ENCODE peak calls at places on chromosomes 5 and 9, in four cellular contexts. One of them, this sample, is unnamed.

GRCh38 chr5:144191998-144192397 is 21.3 kb downstream of the KCTD16 start:
- DNase-seq in H9: no peak
- DNase-seq in coronary artery: no peak
- DNase-seq in natural killer cell: no peak
- DNase-seq in this sample: peak; percentile 47

GRCh38 chr9:99601506-99601905 is 220.2 kb upstream of the NR4A3 start:
- DNase-seq in H9: no peak
- DNase-seq in coronary artery: no peak
- DNase-seq in natural killer cell: no peak
- DNase-seq in this sample: no peak

GRCh38 chr5:153660919-153661318 is 170.4 kb downstream of the GRIA1 start:
- DNase-seq in H9: no peak
- DNase-seq in coronary artery: no peak
- DNase-seq in natural killer cell: no peak
- DNase-seq in this sample: no peak

GRCh38 chr9:18075253-18075977 is 398.5 kb upstream of the ADAMTSL1 start:
- DNase-seq in H9: no peak
- DNase-seq in coronary artery: no peak
- DNase-seq in natural killer cell: no peak
- DNase-seq in this sample: no peak

GRCh38 chr9:131651599-131651998 is 88.3 kb downstream of the RAPGEF1 start:
- DNase-seq in H9: no peak
- DNase-seq in coronary artery: no peak
- DNase-seq in natural killer cell: no peak
- DNase-seq in this sample: no peak

GRCh38 chr9:137880976-137881530 is 3.5 kb downstream of the CACNA1B start:
- DNase-seq in H9: no peak
- DNase-seq in coronary artery: no peak
- DNase-seq in natural killer cell: no peak
- DNase-seq in this sample: no peak

GRCh38 chr9:77374266-77374665 is 196.9 kb downstream of the VPS13A start:
- DNase-seq in H9: no peak
- DNase-seq in coronary artery: no peak
- DNase-seq in natural killer cell: no peak
- DNase-seq in this sample: no peak

GRCh38 chr5:142783601-142784291 is 13.6 kb downstream of the ARHGAP26 start:
- DNase-seq in H9: no peak
- DNase-seq in coronary artery: no peak
- DNase-seq in natural killer cell: peak; percentile 55
- DNase-seq in this sample: peak; percentile 90

GRCh38 chr9:119436261-119436660 is 67.0 kb upstream of the BRINP1 start:
- DNase-seq in H9: no peak
- DNase-seq in coronary artery: no peak
- DNase-seq in natural killer cell: no peak
- DNase-seq in this sample: no peak

GRCh38 chr5:178530526-178530925 is 59.7 kb downstream of the COL23A1 start:
- DNase-seq in H9: no peak
- DNase-seq in coronary artery: no peak
- DNase-seq in natural killer cell: no peak
- DNase-seq in this sample: no peak

GRCh38 chr5:67515762-67516161 is 319.2 kb upstream of the CD180 start:
- DNase-seq in H9: no peak
- DNase-seq in coronary artery: no peak
- DNase-seq in natural killer cell: peak; percentile 25
- DNase-seq in this sample: peak; percentile 27

GRCh38 chr9:124281934-124282351 is 24.2 kb downstream of the NEK6 start:
- DNase-seq in H9: no peak
- DNase-seq in coronary artery: no peak
- DNase-seq in natural killer cell: no peak
- DNase-seq in this sample: peak; percentile 52

GRCh38 chr5:138466900-138467710 is 1.8 kb downstream of the EGR1 start:
- DNase-seq in H9: no peak
- DNase-seq in coronary artery: no peak
- DNase-seq in natural killer cell: no peak
- DNase-seq in this sample: no peak

GRCh38 chr9:7963026-7963425 is 163.4 kb upstream of the DMAC1 start:
- DNase-seq in H9: no peak
- DNase-seq in coronary artery: no peak
- DNase-seq in natural killer cell: no peak
- DNase-seq in this sample: no peak

GRCh38 chr5:136075339-136075885 is 46.6 kb downstream of the TGFBI start:
- DNase-seq in H9: no peak
- DNase-seq in coronary artery: no peak
- DNase-seq in natural killer cell: no peak
- DNase-seq in this sample: no peak

GRCh38 chr5:74290634-74291033 is 349.9 kb downstream of the ENC1 start:
- DNase-seq in H9: no peak
- DNase-seq in coronary artery: no peak
- DNase-seq in natural killer cell: no peak
- DNase-seq in this sample: no peak

GRCh38 chr5:39616131-39616530 is 191.4 kb upstream of the DAB2 start:
- DNase-seq in H9: no peak
- DNase-seq in coronary artery: no peak
- DNase-seq in natural killer cell: no peak
- DNase-seq in this sample: no peak

GRCh38 chr9:72305102-72305546 is 59.9 kb downstream of the ZFAND5 start:
- DNase-seq in H9: peak; percentile 74
- DNase-seq in coronary artery: peak; percentile 90
- DNase-seq in natural killer cell: peak; percentile 28
- DNase-seq in this sample: no peak

GRCh38 chr9:85200726-85201402 is 531.3 kb downstream of the NTRK2 start:
- DNase-seq in H9: no peak
- DNase-seq in coronary artery: no peak
- DNase-seq in natural killer cell: no peak
- DNase-seq in this sample: no peak

GRCh38 chr5:43336159-43336558 is 22.9 kb upstream of the HMGCS1 start:
- DNase-seq in H9: no peak
- DNase-seq in coronary artery: no peak
- DNase-seq in natural killer cell: no peak
- DNase-seq in this sample: peak; percentile 48

GRCh38 chr5:1317921-1318565 is 23.2 kb upstream of the TERT start:
- DNase-seq in H9: peak; percentile 20
- DNase-seq in coronary artery: peak; percentile 38
- DNase-seq in natural killer cell: no peak
- DNase-seq in this sample: no peak

GRCh38 chr9:130262061-130262745 is 3.4 kb upstream of the HMCN2 start:
- DNase-seq in H9: no peak
- DNase-seq in coronary artery: no peak
- DNase-seq in natural killer cell: no peak
- DNase-seq in this sample: no peak

GRCh38 chr9:76086521-76086920 is 196.0 kb downstream of the PCSK5 start:
- DNase-seq in H9: no peak
- DNase-seq in coronary artery: no peak
- DNase-seq in natural killer cell: no peak
- DNase-seq in this sample: no peak
- TF ChIP-seq CTCF in H9: no peak
- TF ChIP-seq CTCF in coronary artery: no peak
- TF ChIP-seq CTCF in natural killer cell: no peak
- TF ChIP-seq CTCF in this sample: no peak

DNA sequence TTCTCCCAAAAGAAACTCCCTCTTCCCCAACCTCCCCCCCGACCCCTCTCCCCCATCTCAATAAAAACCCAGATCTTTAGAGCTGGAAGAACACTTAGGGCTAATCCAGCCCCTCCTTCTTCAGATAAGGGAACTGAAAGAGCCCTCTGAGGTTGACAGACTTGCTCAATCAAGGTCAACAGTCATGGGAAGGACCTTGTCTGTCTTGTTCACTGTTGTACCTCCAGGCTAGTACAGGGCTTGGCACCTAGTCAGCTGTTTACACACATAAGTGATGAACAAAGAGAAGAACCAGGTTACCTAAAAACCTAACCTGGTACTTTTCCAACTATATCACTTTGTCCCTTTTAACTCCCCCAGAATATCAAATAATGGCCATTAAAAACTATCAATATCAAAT is 2.4 kb downstream of the TTC39B start:
- DNase-seq in H9: no peak
- DNase-seq in coronary artery: no peak
- DNase-seq in natural killer cell: no peak
- DNase-seq in this sample: no peak
- TF ChIP-seq CTCF in H9: no peak
- TF ChIP-seq CTCF in coronary artery: no peak
- TF ChIP-seq CTCF in natural killer cell: no peak
- TF ChIP-seq CTCF in this sample: no peak

GRCh38 chr5:7816535-7816901 is 34.4 kb downstream of the CFAP90 start:
- DNase-seq in H9: no peak
- DNase-seq in coronary artery: no peak
- DNase-seq in natural killer cell: no peak
- DNase-seq in this sample: no peak
- TF ChIP-seq CTCF in H9: no peak
- TF ChIP-seq CTCF in coronary artery: peak; percentile 7
- TF ChIP-seq CTCF in natural killer cell: peak; percentile 17
- TF ChIP-seq CTCF in this sample: peak; percentile 28

GRCh38 chr5:103298557-103298956 is 40.0 kb downstream of the MACIR start:
- DNase-seq in H9: no peak
- DNase-seq in coronary artery: no peak
- DNase-seq in natural killer cell: no peak
- DNase-seq in this sample: no peak

GRCh38 chr5:103295424-103295823 is 36.9 kb downstream of the MACIR start:
- DNase-seq in H9: no peak
- DNase-seq in coronary artery: no peak
- DNase-seq in natural killer cell: no peak
- DNase-seq in this sample: no peak

GRCh38 chr5:103293719-103294118 is 35.2 kb downstream of the MACIR start:
- DNase-seq in H9: no peak
- DNase-seq in coronary artery: no peak
- DNase-seq in natural killer cell: no peak
- DNase-seq in this sample: no peak

GRCh38 chr5:103293099-103293498 is 34.5 kb downstream of the MACIR start:
- DNase-seq in H9: no peak
- DNase-seq in coronary artery: no peak
- DNase-seq in natural killer cell: no peak
- DNase-seq in this sample: no peak

DNA sequence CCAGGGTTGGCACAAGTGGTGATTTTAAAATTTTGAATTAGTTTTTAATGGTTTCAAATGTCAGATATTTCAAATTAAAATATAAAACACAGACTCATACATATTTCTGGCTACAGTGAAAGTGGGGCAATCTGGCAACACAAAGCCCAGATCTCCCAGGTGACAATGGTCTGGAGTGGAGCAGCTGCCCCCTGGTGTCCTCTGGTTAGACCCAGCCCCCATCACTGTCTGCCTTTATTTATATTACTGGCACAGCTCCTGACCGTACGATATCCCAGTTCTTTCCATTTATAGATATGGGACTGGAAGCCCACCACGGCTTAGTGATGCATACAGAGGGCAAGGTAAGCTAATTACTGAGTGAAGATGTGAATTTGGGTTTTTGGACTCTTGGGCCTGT is 37.3 kb downstream of the MACIR start:
- DNase-seq in H9: no peak
- DNase-seq in coronary artery: no peak
- DNase-seq in natural killer cell: no peak
- DNase-seq in this sample: no peak
- TF ChIP-seq CTCF in H9: no peak
- TF ChIP-seq CTCF in coronary artery: no peak
- TF ChIP-seq CTCF in natural killer cell: no peak
- TF ChIP-seq CTCF in this sample: no peak

GRCh38 chr9:133536536-133536935 is 2.0 kb downstream of the ADAMTSL2 start:
- DNase-seq in H9: no peak
- DNase-seq in coronary artery: no peak
- DNase-seq in natural killer cell: no peak
- DNase-seq in this sample: no peak

GRCh38 chr9:133533878-133534277 is 626 bp upstream of the ADAMTSL2 start:
- DNase-seq in H9: no peak
- DNase-seq in coronary artery: no peak
- DNase-seq in natural killer cell: no peak
- DNase-seq in this sample: peak; percentile 24

GRCh38 chr9:133534346-133535284 is at the start of gene ADAMTSL2:
- DNase-seq in H9: peak; percentile 71
- DNase-seq in coronary artery: no peak
- DNase-seq in natural killer cell: no peak
- DNase-seq in this sample: peak; percentile 56

GRCh38 chr9:133536080-133536479 is 1.6 kb downstream of the ADAMTSL2 start:
- DNase-seq in H9: no peak
- DNase-seq in coronary artery: no peak
- DNase-seq in natural killer cell: no peak
- DNase-seq in this sample: no peak

GRCh38 chr9:133535285-133535877 is 877 bp downstream of the ADAMTSL2 start:
- DNase-seq in H9: no peak
- DNase-seq in coronary artery: no peak
- DNase-seq in natural killer cell: no peak
- DNase-seq in this sample: no peak
- TF ChIP-seq CTCF in H9: no peak
- TF ChIP-seq CTCF in coronary artery: no peak
- TF ChIP-seq CTCF in natural killer cell: no peak
- TF ChIP-seq CTCF in this sample: no peak

DNA sequence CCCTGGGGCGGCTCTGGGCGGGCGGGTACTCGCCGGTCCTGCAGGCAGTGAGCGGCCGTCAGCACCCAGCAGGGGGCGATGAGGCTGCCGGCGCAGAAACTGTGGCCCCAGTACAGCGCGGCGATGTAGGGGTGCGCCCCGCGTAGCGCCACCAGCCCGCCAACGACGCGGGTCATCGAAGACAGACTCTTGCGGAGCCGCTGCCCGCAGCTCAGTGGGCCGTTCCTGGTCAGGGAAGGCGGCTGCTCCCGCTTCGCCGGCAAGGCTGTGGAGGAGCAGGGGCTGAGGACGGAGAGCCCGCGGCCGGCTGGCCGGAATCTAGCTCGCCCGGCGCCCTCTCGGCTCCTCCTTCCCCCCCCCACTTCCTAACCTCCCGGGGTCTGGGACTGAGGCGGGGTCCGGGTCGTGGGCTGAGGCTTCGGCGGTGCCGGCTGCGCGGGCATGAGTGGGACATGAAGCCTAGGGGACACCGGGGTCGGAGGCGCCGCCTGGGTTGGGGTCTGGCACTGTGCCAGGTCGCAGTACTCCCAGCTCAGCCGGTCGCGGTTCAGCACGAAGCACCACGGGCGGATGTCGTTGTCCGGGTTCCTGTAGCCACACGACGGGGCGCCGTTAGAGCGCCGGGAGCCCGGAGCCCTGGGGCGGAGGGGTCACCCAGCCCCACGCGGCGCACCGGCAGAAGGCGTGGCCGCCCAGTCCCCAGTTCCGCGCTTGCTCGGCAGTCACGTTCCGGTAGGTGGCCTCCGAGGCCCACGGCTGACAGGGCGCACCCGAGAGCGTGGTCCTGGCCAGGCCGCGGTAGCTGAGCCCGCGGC is 3.6 kb upstream of the PFN3 start:
- DNase-seq in H9: peak; percentile 74
- DNase-seq in coronary artery: no peak
- DNase-seq in natural killer cell: peak; percentile 81
- DNase-seq in this sample: peak; percentile 89
- TF ChIP-seq CTCF in H9: peak; percentile 49
- TF ChIP-seq CTCF in coronary artery: peak; percentile 56
- TF ChIP-seq CTCF in natural killer cell: peak; percentile 66
- TF ChIP-seq CTCF in this sample: peak; percentile 83

GRCh38 chr5:134545070-134545868 is 19.8 kb downstream of the JADE2 start:
- DNase-seq in H9: no peak
- DNase-seq in coronary artery: peak; percentile 92
- DNase-seq in natural killer cell: no peak
- DNase-seq in this sample: peak; percentile 61
- TF ChIP-seq CTCF in H9: no peak
- TF ChIP-seq CTCF in coronary artery: no peak
- TF ChIP-seq CTCF in natural killer cell: no peak
- TF ChIP-seq CTCF in this sample: no peak

GRCh38 chr9:136264046-136264802 is 18.6 kb upstream of the QSOX2 start:
- DNase-seq in H9: no peak
- DNase-seq in coronary artery: no peak
- DNase-seq in natural killer cell: no peak
- DNase-seq in this sample: no peak
- TF ChIP-seq CTCF in H9: peak; percentile 33
- TF ChIP-seq CTCF in coronary artery: no peak
- TF ChIP-seq CTCF in natural killer cell: no peak
- TF ChIP-seq CTCF in this sample: no peak

GRCh38 chr5:98458004-98458403 is 315.5 kb upstream of the RGMB start:
- DNase-seq in H9: no peak
- DNase-seq in coronary artery: no peak
- DNase-seq in natural killer cell: no peak
- DNase-seq in this sample: no peak
- TF ChIP-seq CTCF in H9: no peak
- TF ChIP-seq CTCF in coronary artery: no peak
- TF ChIP-seq CTCF in natural killer cell: no peak
- TF ChIP-seq CTCF in this sample: no peak